ENCODE peak calls at places on chromosomes 16 and 17, in nine cellular contexts. E, G, X, S, U, Q, P, Y and C are unnamed samples.
A peak's percentile ranks its signal among the peaks of the same experiment; 100 is the strongest.

GRCh38 chr17:40557531-40558299 is 7.6 kb downstream of the CCR7 start:
- DNase-seq in X (no peak), E (no peak), P (no peak), Y (no peak), S (no peak), G (no peak), U (no peak), Q (peak; percentile 73), C (no peak)

GRCh38 chr16:24758373-24758772 is 28.9 kb downstream of the TNRC6A start:
- DNase-seq in Y (no peak), X (no peak), G (no peak), Q (no peak), P (no peak), E (no peak), S (no peak), U (no peak), C (no peak)

GRCh38 chr16:19127674-19128131 is 13.9 kb downstream of the ITPRIPL2 start:
- DNase-seq in Q (no peak), P (no peak), U (no peak), G (no peak), E (no peak), X (no peak), S (no peak), Y (peak; percentile 17), C (no peak)

GRCh38 chr17:58084317-58084981 is 1.2 kb downstream of the DYNLL2 start:
- DNase-seq in P (peak; percentile 2), X (peak; percentile 17), U (no peak), E (peak; percentile 63), S (peak; percentile 41), Q (no peak), Y (peak; percentile 43), G (peak; percentile 30), C (peak; percentile 43)

GRCh38 chr17:5545051-5545987 is 39.0 kb downstream of the NLRP1 start:
- DNase-seq in X (no peak), G (no peak), E (no peak), Q (no peak), Y (no peak), U (no peak), P (no peak), S (no peak), C (no peak)

GRCh38 chr17:60729854-60730253 is 52.2 kb downstream of the BCAS3 start:
- DNase-seq in Y (no peak), Q (no peak), X (no peak), U (no peak), P (no peak), G (no peak), S (no peak), E (no peak), C (no peak)

GRCh38 chr17:17269926-17270773 is 10.9 kb downstream of the COPS3 start:
- DNase-seq in U (no peak), S (no peak), Y (no peak), Q (no peak), G (no peak), X (no peak), E (no peak), P (no peak), C (no peak)

GRCh38 chr17:5832886-5833285 is 237.3 kb upstream of the WSCD1 start:
- DNase-seq in G (no peak), Y (no peak), U (no peak), E (no peak), Q (no peak), P (peak; percentile 63), S (no peak), X (no peak), C (peak; percentile 90)

GRCh38 chr17:1040216-1040600 is 43.3 kb downstream of the TIMM22 start:
- DNase-seq in P (no peak), S (no peak), U (peak; percentile 39), X (no peak), G (no peak), Y (peak; percentile 21), Q (peak; percentile 64), E (no peak), C (no peak)

GRCh38 chr16:19645557-19645981 is 72.5 kb downstream of the KNOP1 start:
- DNase-seq in X (no peak), E (no peak), G (no peak), U (no peak), P (no peak), Q (no peak), Y (no peak), S (no peak), C (no peak)

GRCh38 chr16:87661561-87661960 is 59.3 kb downstream of the JPH3 start:
- DNase-seq in S (no peak), P (peak; percentile 12), X (no peak), Q (no peak), G (peak; percentile 20), Y (no peak), U (no peak), E (no peak), C (no peak)